ENCODE peak calls at places on chromosome 14, in four cellular contexts. W, C, Y and F are unnamed samples.

GRCh38 chr14:72594099-72594901 is 299.6 kb downstream of the DPF3 start:
- DNase-seq in C (no peak), Y (no peak), W (no peak), F (no peak)

GRCh38 chr14:69214376-69214775 is 23.1 kb downstream of the EXD2 start:
- DNase-seq in W (no peak), Y (no peak), C (no peak), F (no peak)

GRCh38 chr14:50794063-50794645 is 36.8 kb downstream of the NIN start:
- DNase-seq in Y (no peak), W (no peak), C (no peak), F (no peak)

GRCh38 chr14:24058951-24059475 is 7.2 kb downstream of the CARMIL3 start:
- DNase-seq in Y (no peak), W (no peak), C (no peak), F (peak)

GRCh38 chr14:26104686-26105085 is 493.1 kb downstream of the NOVA1 start:
- DNase-seq in Y (no peak), W (no peak), C (no peak), F (no peak)

GRCh38 chr14:68362841-68363240 is 430.0 kb downstream of the ZFP36L1 start:
- DNase-seq in Y (no peak), C (no peak), W (no peak), F (no peak)

GRCh38 chr14:74723134-74723533 is 10.2 kb downstream of the FCF1 start:
- DNase-seq in Y (no peak), C (no peak), W (no peak), F (no peak)

GRCh38 chr14:24032727-24033418 is 18.9 kb upstream of the CARMIL3 start:
- DNase-seq in W (no peak), Y (no peak), C (peak), F (no peak)

GRCh38 chr14:95137804-95138167 is 19.5 kb downstream of the DICER1 start:
- DNase-seq in Y (no peak), W (no peak), C (no peak), F (no peak)